ENCODE peak calls at places on chromosome 21, in ten cellular contexts. One of them, this sample, is unnamed.

GRCh38 chr21:38273745-38274544 is 17.2 kb downstream of the KCNJ15 start:
- DNase-seq in RPMI7951: peak
- DNase-seq in foreskin fibroblast: no peak
- DNase-seq in activated effector memory CD4-positive, alpha-beta T cell treated with anti-CD3 and anti-CD28 coated beads, Interleukin-2, amount 50 U/mL, for 16 hours: no peak
- DNase-seq in SW480: peak
- DNase-seq in HT-29: no peak
- DNase-seq in AML-193: peak
- DNase-seq in T-helper 2 cell: no peak
- DNase-seq in MCF 10A: no peak
- DNase-seq in frontal cortex: no peak
- DNase-seq in this sample: no peak

GRCh38 chr21:35801388-35801787 is 258.9 kb downstream of the SETD4 start:
- DNase-seq in frontal cortex: no peak
- DNase-seq in foreskin fibroblast: no peak
- DNase-seq in RPMI7951: no peak
- DNase-seq in activated effector memory CD4-positive, alpha-beta T cell treated with anti-CD3 and anti-CD28 coated beads, Interleukin-2, amount 50 U/mL, for 16 hours: no peak
- DNase-seq in T-helper 2 cell: no peak
- DNase-seq in MCF 10A: no peak
- DNase-seq in SW480: no peak
- DNase-seq in HT-29: no peak
- DNase-seq in AML-193: no peak
- DNase-seq in this sample: no peak

GRCh38 chr21:28761709-28762356 is 230.8 kb downstream of the LTN1 start:
- DNase-seq in HT-29: no peak
- DNase-seq in RPMI7951: no peak
- DNase-seq in MCF 10A: no peak
- DNase-seq in SW480: no peak
- DNase-seq in frontal cortex: no peak
- DNase-seq in activated effector memory CD4-positive, alpha-beta T cell treated with anti-CD3 and anti-CD28 coated beads, Interleukin-2, amount 50 U/mL, for 16 hours: no peak
- DNase-seq in AML-193: no peak
- DNase-seq in T-helper 2 cell: no peak
- DNase-seq in foreskin fibroblast: peak
- DNase-seq in this sample: no peak

GRCh38 chr21:15362458-15362857 is 297.7 kb upstream of the NRIP1 start:
- DNase-seq in RPMI7951: no peak
- DNase-seq in T-helper 2 cell: no peak
- DNase-seq in MCF 10A: no peak
- DNase-seq in SW480: no peak
- DNase-seq in AML-193: no peak
- DNase-seq in frontal cortex: no peak
- DNase-seq in foreskin fibroblast: no peak
- DNase-seq in activated effector memory CD4-positive, alpha-beta T cell treated with anti-CD3 and anti-CD28 coated beads, Interleukin-2, amount 50 U/mL, for 16 hours: no peak
- DNase-seq in HT-29: no peak
- DNase-seq in this sample: no peak

GRCh38 chr21:14013056-14013603 is 197.6 kb downstream of the LIPI start:
- DNase-seq in MCF 10A: no peak
- DNase-seq in activated effector memory CD4-positive, alpha-beta T cell treated with anti-CD3 and anti-CD28 coated beads, Interleukin-2, amount 50 U/mL, for 16 hours: no peak
- DNase-seq in T-helper 2 cell: no peak
- DNase-seq in RPMI7951: no peak
- DNase-seq in SW480: no peak
- DNase-seq in AML-193: no peak
- DNase-seq in foreskin fibroblast: no peak
- DNase-seq in HT-29: no peak
- DNase-seq in frontal cortex: no peak
- DNase-seq in this sample: no peak

GRCh38 chr21:45290948-45291612 is 3.4 kb upstream of the POFUT2 start:
- DNase-seq in RPMI7951: peak
- DNase-seq in foreskin fibroblast: peak
- DNase-seq in T-helper 2 cell: no peak
- DNase-seq in MCF 10A: peak
- DNase-seq in frontal cortex: no peak
- DNase-seq in activated effector memory CD4-positive, alpha-beta T cell treated with anti-CD3 and anti-CD28 coated beads, Interleukin-2, amount 50 U/mL, for 16 hours: peak
- DNase-seq in HT-29: no peak
- DNase-seq in AML-193: no peak
- DNase-seq in SW480: no peak
- DNase-seq in this sample: no peak

GRCh38 chr21:37233551-37234146 is 33.5 kb downstream of the VPS26C start:
- DNase-seq in SW480: no peak
- DNase-seq in RPMI7951: no peak
- DNase-seq in HT-29: no peak
- DNase-seq in frontal cortex: no peak
- DNase-seq in MCF 10A: no peak
- DNase-seq in foreskin fibroblast: no peak
- DNase-seq in T-helper 2 cell: no peak
- DNase-seq in activated effector memory CD4-positive, alpha-beta T cell treated with anti-CD3 and anti-CD28 coated beads, Interleukin-2, amount 50 U/mL, for 16 hours: no peak
- DNase-seq in AML-193: no peak
- DNase-seq in this sample: no peak

GRCh38 chr21:38259665-38260064 is 2.9 kb downstream of the KCNJ15 start:
- DNase-seq in AML-193: no peak
- DNase-seq in foreskin fibroblast: no peak
- DNase-seq in MCF 10A: no peak
- DNase-seq in T-helper 2 cell: no peak
- DNase-seq in RPMI7951: no peak
- DNase-seq in SW480: no peak
- DNase-seq in HT-29: no peak
- DNase-seq in activated effector memory CD4-positive, alpha-beta T cell treated with anti-CD3 and anti-CD28 coated beads, Interleukin-2, amount 50 U/mL, for 16 hours: no peak
- DNase-seq in frontal cortex: no peak
- DNase-seq in this sample: no peak

GRCh38 chr21:44062380-44062779 is 44.8 kb upstream of the PWP2 start:
- DNase-seq in HT-29: no peak
- DNase-seq in T-helper 2 cell: no peak
- DNase-seq in AML-193: no peak
- DNase-seq in RPMI7951: no peak
- DNase-seq in SW480: no peak
- DNase-seq in foreskin fibroblast: no peak
- DNase-seq in activated effector memory CD4-positive, alpha-beta T cell treated with anti-CD3 and anti-CD28 coated beads, Interleukin-2, amount 50 U/mL, for 16 hours: no peak
- DNase-seq in MCF 10A: no peak
- DNase-seq in frontal cortex: no peak
- DNase-seq in this sample: no peak

GRCh38 chr21:39258207-39258606 is 55.2 kb downstream of the BRWD1 start:
- DNase-seq in T-helper 2 cell: no peak
- DNase-seq in RPMI7951: no peak
- DNase-seq in AML-193: no peak
- DNase-seq in foreskin fibroblast: no peak
- DNase-seq in frontal cortex: no peak
- DNase-seq in MCF 10A: no peak
- DNase-seq in activated effector memory CD4-positive, alpha-beta T cell treated with anti-CD3 and anti-CD28 coated beads, Interleukin-2, amount 50 U/mL, for 16 hours: no peak
- DNase-seq in HT-29: no peak
- DNase-seq in SW480: no peak
- DNase-seq in this sample: no peak

GRCh38 chr21:24729568-24729967 is 877.7 kb downstream of the MRPL39 start:
- DNase-seq in T-helper 2 cell: no peak
- DNase-seq in AML-193: no peak
- DNase-seq in activated effector memory CD4-positive, alpha-beta T cell treated with anti-CD3 and anti-CD28 coated beads, Interleukin-2, amount 50 U/mL, for 16 hours: no peak
- DNase-seq in RPMI7951: no peak
- DNase-seq in HT-29: no peak
- DNase-seq in frontal cortex: no peak
- DNase-seq in foreskin fibroblast: no peak
- DNase-seq in MCF 10A: no peak
- DNase-seq in SW480: no peak
- DNase-seq in this sample: no peak

GRCh38 chr21:32412998-32413504 is 545 bp downstream of the EVA1C start:
- DNase-seq in SW480: peak
- DNase-seq in AML-193: no peak
- DNase-seq in frontal cortex: no peak
- DNase-seq in foreskin fibroblast: peak
- DNase-seq in RPMI7951: no peak
- DNase-seq in activated effector memory CD4-positive, alpha-beta T cell treated with anti-CD3 and anti-CD28 coated beads, Interleukin-2, amount 50 U/mL, for 16 hours: peak
- DNase-seq in T-helper 2 cell: no peak
- DNase-seq in HT-29: peak
- DNase-seq in MCF 10A: peak
- DNase-seq in this sample: peak

GRCh38 chr21:45543371-45543709 is 1.1 kb upstream of the SLC19A1 start:
- DNase-seq in RPMI7951: no peak
- DNase-seq in HT-29: no peak
- DNase-seq in SW480: no peak
- DNase-seq in T-helper 2 cell: no peak
- DNase-seq in MCF 10A: no peak
- DNase-seq in frontal cortex: no peak
- DNase-seq in AML-193: no peak
- DNase-seq in foreskin fibroblast: peak
- DNase-seq in activated effector memory CD4-positive, alpha-beta T cell treated with anti-CD3 and anti-CD28 coated beads, Interleukin-2, amount 50 U/mL, for 16 hours: no peak
- DNase-seq in this sample: no peak

GRCh38 chr21:15000076-15000475 is 64.7 kb downstream of the NRIP1 start:
- DNase-seq in frontal cortex: no peak
- DNase-seq in T-helper 2 cell: no peak
- DNase-seq in SW480: no peak
- DNase-seq in foreskin fibroblast: peak
- DNase-seq in MCF 10A: no peak
- DNase-seq in HT-29: no peak
- DNase-seq in activated effector memory CD4-positive, alpha-beta T cell treated with anti-CD3 and anti-CD28 coated beads, Interleukin-2, amount 50 U/mL, for 16 hours: no peak
- DNase-seq in RPMI7951: peak
- DNase-seq in AML-193: no peak
- DNase-seq in this sample: no peak

GRCh38 chr21:37064841-37065240 is 8.0 kb downstream of the PIGP start:
- DNase-seq in AML-193: no peak
- DNase-seq in T-helper 2 cell: no peak
- DNase-seq in activated effector memory CD4-positive, alpha-beta T cell treated with anti-CD3 and anti-CD28 coated beads, Interleukin-2, amount 50 U/mL, for 16 hours: no peak
- DNase-seq in foreskin fibroblast: peak
- DNase-seq in SW480: no peak
- DNase-seq in RPMI7951: no peak
- DNase-seq in MCF 10A: no peak
- DNase-seq in frontal cortex: no peak
- DNase-seq in HT-29: no peak
- DNase-seq in this sample: no peak

GRCh38 chr21:16420086-16420724 is 690.4 kb downstream of the USP25 start:
- DNase-seq in frontal cortex: peak
- DNase-seq in HT-29: peak
- DNase-seq in SW480: no peak
- DNase-seq in activated effector memory CD4-positive, alpha-beta T cell treated with anti-CD3 and anti-CD28 coated beads, Interleukin-2, amount 50 U/mL, for 16 hours: no peak
- DNase-seq in foreskin fibroblast: peak
- DNase-seq in MCF 10A: peak
- DNase-seq in RPMI7951: no peak
- DNase-seq in T-helper 2 cell: no peak
- DNase-seq in AML-193: no peak
- DNase-seq in this sample: peak

GRCh38 chr21:40445349-40445921 is 401.5 kb downstream of the DSCAM start:
- DNase-seq in MCF 10A: no peak
- DNase-seq in AML-193: no peak
- DNase-seq in T-helper 2 cell: no peak
- DNase-seq in RPMI7951: no peak
- DNase-seq in foreskin fibroblast: no peak
- DNase-seq in HT-29: no peak
- DNase-seq in SW480: no peak
- DNase-seq in activated effector memory CD4-positive, alpha-beta T cell treated with anti-CD3 and anti-CD28 coated beads, Interleukin-2, amount 50 U/mL, for 16 hours: no peak
- DNase-seq in frontal cortex: no peak
- DNase-seq in this sample: no peak

GRCh38 chr21:37445228-37445627 is 78.7 kb downstream of the DYRK1A start:
- DNase-seq in frontal cortex: no peak
- DNase-seq in RPMI7951: no peak
- DNase-seq in MCF 10A: peak
- DNase-seq in SW480: no peak
- DNase-seq in foreskin fibroblast: peak
- DNase-seq in T-helper 2 cell: no peak
- DNase-seq in AML-193: no peak
- DNase-seq in HT-29: no peak
- DNase-seq in activated effector memory CD4-positive, alpha-beta T cell treated with anti-CD3 and anti-CD28 coated beads, Interleukin-2, amount 50 U/mL, for 16 hours: no peak
- DNase-seq in this sample: no peak

GRCh38 chr21:39189857-39190604 is 6.8 kb upstream of the PSMG1 start:
- DNase-seq in frontal cortex: no peak
- DNase-seq in RPMI7951: no peak
- DNase-seq in AML-193: no peak
- DNase-seq in T-helper 2 cell: no peak
- DNase-seq in activated effector memory CD4-positive, alpha-beta T cell treated with anti-CD3 and anti-CD28 coated beads, Interleukin-2, amount 50 U/mL, for 16 hours: no peak
- DNase-seq in SW480: no peak
- DNase-seq in HT-29: no peak
- DNase-seq in foreskin fibroblast: peak
- DNase-seq in MCF 10A: no peak
- DNase-seq in this sample: no peak

GRCh38 chr21:15221799-15222386 is 157.1 kb upstream of the NRIP1 start:
- DNase-seq in MCF 10A: peak
- DNase-seq in foreskin fibroblast: peak
- DNase-seq in SW480: no peak
- DNase-seq in RPMI7951: peak
- DNase-seq in activated effector memory CD4-positive, alpha-beta T cell treated with anti-CD3 and anti-CD28 coated beads, Interleukin-2, amount 50 U/mL, for 16 hours: no peak
- DNase-seq in AML-193: peak
- DNase-seq in T-helper 2 cell: no peak
- DNase-seq in frontal cortex: no peak
- DNase-seq in HT-29: no peak
- DNase-seq in this sample: peak

GRCh38 chr21:32538147-32538792 is 47.1 kb downstream of the TCP10L start:
- DNase-seq in HT-29: no peak
- DNase-seq in RPMI7951: no peak
- DNase-seq in AML-193: no peak
- DNase-seq in SW480: no peak
- DNase-seq in foreskin fibroblast: no peak
- DNase-seq in T-helper 2 cell: peak
- DNase-seq in activated effector memory CD4-positive, alpha-beta T cell treated with anti-CD3 and anti-CD28 coated beads, Interleukin-2, amount 50 U/mL, for 16 hours: no peak
- DNase-seq in frontal cortex: no peak
- DNase-seq in MCF 10A: no peak
- DNase-seq in this sample: no peak

GRCh38 chr21:42845296-42845965 is 33.9 kb downstream of the WDR4 start:
- DNase-seq in SW480: no peak
- DNase-seq in activated effector memory CD4-positive, alpha-beta T cell treated with anti-CD3 and anti-CD28 coated beads, Interleukin-2, amount 50 U/mL, for 16 hours: peak
- DNase-seq in MCF 10A: no peak
- DNase-seq in T-helper 2 cell: no peak
- DNase-seq in RPMI7951: no peak
- DNase-seq in frontal cortex: no peak
- DNase-seq in HT-29: no peak
- DNase-seq in AML-193: no peak
- DNase-seq in foreskin fibroblast: peak
- DNase-seq in this sample: no peak

GRCh38 chr21:14244911-14245310 is 29.0 kb downstream of the RBM11 start:
- DNase-seq in AML-193: no peak
- DNase-seq in RPMI7951: no peak
- DNase-seq in HT-29: no peak
- DNase-seq in foreskin fibroblast: no peak
- DNase-seq in SW480: no peak
- DNase-seq in T-helper 2 cell: no peak
- DNase-seq in MCF 10A: no peak
- DNase-seq in frontal cortex: no peak
- DNase-seq in activated effector memory CD4-positive, alpha-beta T cell treated with anti-CD3 and anti-CD28 coated beads, Interleukin-2, amount 50 U/mL, for 16 hours: no peak
- DNase-seq in this sample: no peak

GRCh38 chr21:45906196-45906805 is 75.3 kb upstream of the COL6A1 start:
- DNase-seq in SW480: no peak
- DNase-seq in T-helper 2 cell: no peak
- DNase-seq in activated effector memory CD4-positive, alpha-beta T cell treated with anti-CD3 and anti-CD28 coated beads, Interleukin-2, amount 50 U/mL, for 16 hours: no peak
- DNase-seq in RPMI7951: no peak
- DNase-seq in MCF 10A: no peak
- DNase-seq in HT-29: no peak
- DNase-seq in foreskin fibroblast: no peak
- DNase-seq in AML-193: no peak
- DNase-seq in frontal cortex: no peak
- DNase-seq in this sample: no peak

GRCh38 chr21:45262041-45262581 is 25.6 kb downstream of the POFUT2 start:
- DNase-seq in SW480: no peak
- DNase-seq in RPMI7951: no peak
- DNase-seq in HT-29: no peak
- DNase-seq in AML-193: no peak
- DNase-seq in frontal cortex: no peak
- DNase-seq in MCF 10A: no peak
- DNase-seq in foreskin fibroblast: no peak
- DNase-seq in activated effector memory CD4-positive, alpha-beta T cell treated with anti-CD3 and anti-CD28 coated beads, Interleukin-2, amount 50 U/mL, for 16 hours: peak
- DNase-seq in T-helper 2 cell: no peak
- DNase-seq in this sample: no peak

GRCh38 chr21:42194863-42195262 is 24.1 kb upstream of the ABCG1 start:
- DNase-seq in SW480: no peak
- DNase-seq in AML-193: no peak
- DNase-seq in activated effector memory CD4-positive, alpha-beta T cell treated with anti-CD3 and anti-CD28 coated beads, Interleukin-2, amount 50 U/mL, for 16 hours: no peak
- DNase-seq in T-helper 2 cell: no peak
- DNase-seq in foreskin fibroblast: no peak
- DNase-seq in MCF 10A: no peak
- DNase-seq in frontal cortex: no peak
- DNase-seq in HT-29: no peak
- DNase-seq in RPMI7951: no peak
- DNase-seq in this sample: no peak

GRCh38 chr21:19995253-19995652 is 1003.0 kb upstream of the NCAM2 start:
- DNase-seq in SW480: no peak
- DNase-seq in AML-193: no peak
- DNase-seq in T-helper 2 cell: no peak
- DNase-seq in foreskin fibroblast: no peak
- DNase-seq in RPMI7951: no peak
- DNase-seq in MCF 10A: no peak
- DNase-seq in HT-29: no peak
- DNase-seq in activated effector memory CD4-positive, alpha-beta T cell treated with anti-CD3 and anti-CD28 coated beads, Interleukin-2, amount 50 U/mL, for 16 hours: no peak
- DNase-seq in frontal cortex: no peak
- DNase-seq in this sample: no peak

GRCh38 chr21:45889115-45889708 is 92.4 kb upstream of the COL6A1 start:
- DNase-seq in SW480: no peak
- DNase-seq in T-helper 2 cell: no peak
- DNase-seq in activated effector memory CD4-positive, alpha-beta T cell treated with anti-CD3 and anti-CD28 coated beads, Interleukin-2, amount 50 U/mL, for 16 hours: peak
- DNase-seq in foreskin fibroblast: no peak
- DNase-seq in RPMI7951: no peak
- DNase-seq in HT-29: no peak
- DNase-seq in MCF 10A: no peak
- DNase-seq in frontal cortex: no peak
- DNase-seq in AML-193: no peak
- DNase-seq in this sample: no peak

This sample was measured in Calu3.